ENCODE peak calls at places on chromosomes 5 and 9, in four cellular contexts. N is GM12864, I is gastrocnemius medialis, A is hepatocyte. J is an unnamed sample.

GRCh38 chr9:129280236-129281231 is 102.5 kb upstream of the IER5L start:
- DNase-seq in N (no peak), I (no peak), A (no peak), J (no peak)

GRCh38 chr9:129011761-129012281 is 16.3 kb downstream of the SH3GLB2 start:
- DNase-seq in N (no peak), I (no peak), A (no peak), J (no peak)

GRCh38 chr5:52983731-52984620 is 5.2 kb upstream of the ITGA2 start:
- DNase-seq in N (no peak), I (no peak), A (no peak), J (no peak)

GRCh38 chr9:105242062-105242461 is 2.4 kb upstream of the SLC44A1 start:
- DNase-seq in N (no peak), I (no peak), A (no peak), J (no peak)

GRCh38 chr9:105023788-105024187 is 95.8 kb upstream of the ABCA1 start:
- DNase-seq in N (no peak), I (no peak), A (no peak), J (no peak)

GRCh38 chr5:6820851-6821479 is 107.7 kb downstream of the TENT4A start:
- DNase-seq in N (no peak), I (no peak), A (peak), J (no peak)

GRCh38 chr9:101299901-101300300 is 84.9 kb downstream of the BAAT start:
- DNase-seq in N (no peak), I (no peak), A (no peak), J (no peak)

GRCh38 chr5:32770444-32770843 is 59.3 kb downstream of the NPR3 start:
- DNase-seq in N (no peak), I (no peak), A (no peak), J (no peak)

GRCh38 chr9:135083831-135084230 is 3.6 kb upstream of the OLFM1 start:
- DNase-seq in N (no peak), I (no peak), A (peak), J (no peak)

GRCh38 chr5:141431286-141431685 is 979 bp downstream of the PCDHGA12 start:
- DNase-seq in N (no peak), I (no peak), A (no peak), J (no peak)

GRCh38 chr5:129945031-129945430 is 40.8 kb downstream of the CHSY3 start:
- DNase-seq in N (no peak), I (no peak), A (no peak), J (peak)

GRCh38 chr5:150513375-150514309 is 5.7 kb downstream of the NDST1 start:
- DNase-seq in N (no peak), I (no peak), A (no peak), J (no peak)

GRCh38 chr9:3999706-4000105 is 300.2 kb downstream of the GLIS3 start:
- DNase-seq in N (no peak), I (no peak), A (no peak), J (no peak)
- H3K4me3 ChIP-seq in N (no peak), I (no peak), A (no peak), J (no peak)

GRCh38 chr9:77426712-77427111 is 221.4 kb downstream of the GNA14 start:
- DNase-seq in N (no peak), I (no peak), A (no peak), J (no peak)

GRCh38 chr9:77432053-77432452 is 216.1 kb downstream of the GNA14 start:
- DNase-seq in N (no peak), I (no peak), A (no peak), J (no peak)

GRCh38 chr9:77427256-77427927 is 220.7 kb downstream of the GNA14 start:
- DNase-seq in N (no peak), I (no peak), A (no peak), J (no peak)

GRCh38 chr9:77433675-77434445 is 214.3 kb downstream of the GNA14 start:
- DNase-seq in N (no peak), I (no peak), A (peak), J (peak)

DNA sequence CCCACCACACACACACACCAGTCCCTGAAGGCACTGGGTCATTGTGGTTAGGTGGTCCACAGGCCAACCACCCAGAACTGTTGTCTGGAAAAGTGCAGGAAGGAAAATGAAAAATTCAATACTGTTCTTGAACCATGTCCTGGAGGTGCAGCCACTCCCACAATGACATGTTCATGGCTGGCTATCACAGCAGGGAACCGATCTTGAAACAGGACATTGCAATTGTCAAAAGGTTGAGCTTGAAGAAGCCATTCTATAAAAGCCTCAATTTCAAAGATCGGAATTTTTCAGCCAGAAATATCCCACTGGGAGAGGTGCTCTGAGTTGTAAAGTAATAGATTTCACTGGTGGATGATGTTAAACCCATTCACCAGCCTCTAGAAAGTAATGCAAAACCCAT is 218.2 kb downstream of the GNA14 start:
- DNase-seq in N (no peak), I (no peak), A (no peak), J (no peak)
- H3K4me3 ChIP-seq in N (no peak), I (no peak), A (no peak), J (no peak)

GRCh38 chr5:173907284-173907683 is 19.1 kb downstream of the CPEB4 start:
- DNase-seq in N (no peak), I (no peak), A (no peak), J (no peak)
- H3K4me3 ChIP-seq in N (no peak), I (no peak), A (no peak), J (no peak)

GRCh38 chr5:109739741-109740140 is 50.0 kb downstream of the MAN2A1 start:
- DNase-seq in N (no peak), I (no peak), A (no peak), J (no peak)
- H3K4me3 ChIP-seq in N (no peak), I (no peak), A (no peak), J (no peak)

DNA sequence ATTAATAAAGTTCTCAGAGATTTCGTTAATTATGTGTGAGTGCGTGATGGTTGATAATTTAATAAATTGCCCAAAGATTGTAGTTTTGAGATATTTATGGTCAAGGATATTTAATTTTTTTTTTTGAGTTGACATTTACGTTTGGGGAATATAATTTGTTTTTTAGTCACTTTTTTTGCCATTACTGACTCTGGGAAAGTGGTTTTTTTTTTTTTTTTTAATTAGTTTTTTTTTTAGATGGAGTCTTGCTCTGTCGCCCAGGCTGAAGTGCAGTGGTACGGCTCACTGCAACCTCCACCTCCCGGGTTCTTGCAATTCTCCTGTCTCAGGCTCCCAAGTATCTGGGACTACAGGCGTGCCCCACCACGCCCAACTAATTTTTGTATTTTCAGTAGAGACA is 1.7 kb downstream of the BDP1 start:
- DNase-seq in N (no peak), I (no peak), A (no peak), J (no peak)
- H3K4me3 ChIP-seq in N (peak), I (no peak), A (peak), J (peak)

GRCh38 chr9:28056466-28056865 is 483.2 kb upstream of the C9orf72 start:
- DNase-seq in N (no peak), I (no peak), A (no peak), J (no peak)
- H3K4me3 ChIP-seq in N (no peak), I (no peak), A (no peak), J (no peak)

GRCh38 chr9:84975926-84976325 is 306.4 kb downstream of the NTRK2 start:
- DNase-seq in N (no peak), I (no peak), A (no peak), J (no peak)
- H3K4me3 ChIP-seq in N (no peak), I (no peak), A (no peak), J (no peak)

DNA sequence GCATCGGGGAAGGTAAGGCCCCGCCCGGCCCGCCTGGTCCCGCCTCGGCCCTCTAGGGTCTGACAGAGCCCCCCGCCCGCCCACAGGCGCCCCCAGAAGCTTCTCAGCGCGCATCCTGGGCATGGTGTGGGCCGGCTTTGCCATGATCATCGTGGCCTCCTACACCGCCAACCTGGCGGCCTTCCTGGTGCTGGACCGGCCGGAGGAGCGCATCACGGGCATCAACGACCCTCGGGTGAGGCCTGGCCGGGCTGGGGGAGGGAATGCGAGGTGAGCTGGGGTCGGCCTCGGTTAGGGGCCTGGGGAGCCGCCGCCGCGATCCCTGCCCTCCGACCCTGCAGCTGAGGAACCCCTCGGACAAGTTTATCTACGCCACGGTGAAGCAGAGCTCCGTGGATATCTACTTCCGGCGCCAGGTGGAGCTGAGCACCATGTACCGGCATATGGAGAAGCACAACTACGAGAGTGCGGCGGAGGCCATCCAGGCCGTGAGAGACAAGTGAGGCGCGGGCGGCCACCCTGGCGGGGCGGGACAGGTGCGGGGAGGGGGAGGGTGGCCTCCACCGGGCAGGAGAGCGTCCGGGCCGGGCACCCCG is 7.2 kb downstream of the LRRC26 start:
- DNase-seq in N (no peak), I (no peak), A (peak), J (no peak)
- H3K4me3 ChIP-seq in N (no peak), I (no peak), A (no peak), J (peak)

GRCh38 chr5:59276277-59276647 is 617.3 kb downstream of the PDE4D start:
- DNase-seq in N (no peak), I (no peak), A (no peak), J (no peak)
- H3K4me3 ChIP-seq in N (no peak), I (peak), A (peak), J (peak)